ENCODE peak calls at places on chromosomes 7 and 10, in five cellular contexts. I, D, R, P and M are unnamed samples.

GRCh38 chr7:14978687-14979086 is 76.1 kb upstream of the DGKB start:
- DNase-seq in I (no peak), D (no peak), R (no peak), P (no peak), M (no peak)

GRCh38 chr10:57979986-57980385 is 287.7 kb downstream of the IPMK start:
- DNase-seq in I (no peak), D (no peak), R (no peak), P (no peak), M (no peak)

GRCh38 chr7:152899482-152900166 is 140.1 kb downstream of the ACTR3B start:
- DNase-seq in I (no peak), D (no peak), R (no peak), P (no peak), M (no peak)

GRCh38 chr7:68642727-68643126 is 955.5 kb upstream of the AUTS2 start:
- DNase-seq in I (no peak), D (no peak), R (no peak), P (no peak), M (no peak)

GRCh38 chr7:36313607-36314006 is 76.1 kb upstream of the ANLN start:
- DNase-seq in I (no peak), D (no peak), R (no peak), P (no peak), M (no peak)

GRCh38 chr7:139362302-139362701 is 2.6 kb downstream of the LUC7L2 start:
- DNase-seq in I (no peak), D (no peak), R (peak; percentile 53), P (peak; percentile 16), M (no peak)

GRCh38 chr7:142817506-142817905 is 37.4 kb upstream of the EPHB6 start:
- DNase-seq in I (no peak), D (no peak), R (no peak), P (no peak), M (no peak)

GRCh38 chr10:33506838-33507661 is 172.6 kb upstream of the NRP1 start:
- DNase-seq in I (no peak), D (no peak), R (no peak), P (peak; percentile 13), M (no peak)

GRCh38 chr10:124545756-124546369 is 84.2 kb downstream of the LHPP start:
- DNase-seq in I (no peak), D (no peak), R (no peak), P (no peak), M (no peak)

GRCh38 chr7:58086461-58086860 is 636.5 kb downstream of the ZNF716 start:
- DNase-seq in I (no peak), D (no peak), R (no peak), P (no peak), M (no peak)

GRCh38 chr7:150417863-150418262 is 32.6 kb upstream of the GIMAP8 start:
- DNase-seq in I (no peak), D (no peak), R (no peak), P (no peak), M (no peak)
- TF ChIP-seq CTCF in I (no peak), D (no peak), R (no peak), P (peak; percentile 9), M (no peak)

GRCh38 chr7:100210803-100211202 is 8.9 kb upstream of the PVRIG start:
- DNase-seq in I (no peak), D (no peak), R (no peak), P (no peak), M (no peak)
- H3K4me3 ChIP-seq in I (no peak overlapping the region), D (no peak overlapping the region), R (no peak overlapping the region), P (no peak overlapping the region), M (no peak overlapping the region)

GRCh38 chr10:68362590-68362989 is 29.9 kb upstream of the PBLD start:
- DNase-seq in I (no peak), D (no peak), R (no peak), P (no peak), M (no peak)

GRCh38 chr10:68365611-68366010 is 32.9 kb upstream of the PBLD start:
- DNase-seq in I (no peak), D (no peak), R (no peak), P (no peak), M (no peak)

GRCh38 chr10:68367121-68367520 is 34.4 kb upstream of the PBLD start:
- DNase-seq in I (no peak), D (no peak), R (no peak), P (no peak), M (no peak)

GRCh38 chr10:68364101-68364886 is 31.6 kb upstream of the PBLD start:
- DNase-seq in I (no peak), D (no peak), R (no peak), P (no peak), M (no peak)

GRCh38 chr10:68366600-68366999 is 33.9 kb upstream of the PBLD start:
- DNase-seq in I (no peak), D (no peak), R (no peak), P (no peak), M (no peak)
- H3K27me3 ChIP-seq in I (no peaks in the 10 kb centered on the region), D (no peaks in the 10 kb centered on the region), R (no peaks in the 10 kb centered on the region), P (no peaks in the 10 kb centered on the region), M (no peaks in the 10 kb centered on the region)

GRCh38 chr10:50941629-50942028 is 56.2 kb upstream of the A1CF start:
- DNase-seq in I (no peak), D (no peak), R (no peak), P (no peak), M (no peak)
- TF ChIP-seq CTCF in I (no peak), D (no peak), R (no peak), P (no peak), M (no peak)

DNA sequence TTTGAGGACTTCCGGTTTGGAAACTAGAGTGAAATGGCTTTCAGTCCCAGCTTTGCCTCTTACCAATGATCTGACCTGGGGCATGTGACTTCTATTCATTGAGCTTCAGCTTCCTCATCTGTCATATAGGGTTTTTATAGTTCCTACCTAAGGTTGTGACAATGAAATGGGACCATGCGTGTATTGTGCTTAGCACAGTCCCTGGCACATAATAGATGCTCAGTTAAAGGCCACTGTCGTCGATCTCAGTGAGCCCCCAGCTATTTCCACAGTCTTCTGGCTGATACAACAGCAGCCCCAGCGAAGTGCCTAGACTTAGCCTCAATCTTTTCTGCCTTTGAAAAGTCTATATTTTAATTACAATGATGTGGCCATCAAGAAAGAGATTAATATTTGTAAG is 44.5 kb downstream of the VWA2 start:
- DNase-seq in I (no peak), D (no peak), R (no peak), P (no peak), M (no peak)
- H3K4me3 ChIP-seq in I (no peak overlapping the region), D (no peak overlapping the region), R (no peak overlapping the region), P (no peak overlapping the region), M (no peak overlapping the region)

GRCh38 chr7:117323877-117324699 is 1.2 kb upstream of the WNT2 start:
- DNase-seq in I (no peak), D (no peak), R (peak; percentile 66), P (peak; percentile 70), M (no peak)
- H3K27me3 ChIP-seq in I (peaks cover 12% of the 10 kb centered on the region), D (no peaks in the 10 kb centered on the region), R (peaks cover 88% of the 10 kb centered on the region), P (peaks cover 30% of the 10 kb centered on the region), M (peaks cover 31% of the 10 kb centered on the region)